ENCODE peak calls at places on chromosomes 7 and 10, in six cellular contexts. C is DMS153, G is iris pigment epithelial cell, R is activated T-cell treated with anti-CD3 and anti-CD28 coated beads for 1 hour, F is astrocyte of the spinal cord, L is AG04450. Z is an unnamed sample.

GRCh38 chr10:94567714-94568520 is 22.3 kb downstream of the HELLS start:
- DNase-seq in C (no peak), G (no peak), R (no peak), F (no peak), L (no peak), Z (no peak)

GRCh38 chr7:158108646-158109293 is 478.9 kb downstream of the PTPRN2 start:
- DNase-seq in C (no peak), G (no peak), R (no peak), F (no peak), L (no peak), Z (no peak)

GRCh38 chr7:1286946-1287628 is 54.4 kb downstream of the UNCX start:
- DNase-seq in C (no peak), G (no peak), R (no peak), F (no peak), L (no peak), Z (no peak)

GRCh38 chr7:105218939-105219770 is 169.6 kb downstream of the SRPK2 start:
- DNase-seq in C (no peak), G (peak; percentile 32), R (no peak), F (peak; percentile 21), L (no peak), Z (no peak)

GRCh38 chr10:84308021-84308420 is 20.4 kb upstream of the CCSER2 start:
- DNase-seq in C (no peak), G (peak; percentile 16), R (no peak), F (no peak), L (no peak), Z (no peak)

GRCh38 chr7:143214789-143215679 is 6.8 kb upstream of the TAS2R40 start:
- DNase-seq in C (peak; percentile 56), G (peak; percentile 80), R (peak; percentile 55), F (peak; percentile 87), L (peak; percentile 71), Z (peak; percentile 39)

GRCh38 chr7:43872401-43873165 is 3.3 kb upstream of the MRPS24 start:
- DNase-seq in C (no peak), G (peak; percentile 85), R (no peak), F (peak; percentile 66), L (peak; percentile 57), Z (no peak)

GRCh38 chr10:77319557-77319956 is 318.1 kb downstream of the KCNMA1 start:
- DNase-seq in C (no peak), G (peak; percentile 63), R (no peak), F (peak; percentile 57), L (no peak), Z (no peak)

GRCh38 chr10:49512121-49512809 is 26.7 kb downstream of the ERCC6 start:
- DNase-seq in C (peak; percentile 36), G (peak; percentile 32), R (no peak), F (peak; percentile 47), L (no peak), Z (no peak)

GRCh38 chr10:120833222-120833928 is 17.8 kb upstream of the WDR11 start:
- DNase-seq in C (no peak), G (no peak), R (no peak), F (no peak), L (no peak), Z (no peak)

GRCh38 chr7:28203498-28204240 is 23.1 kb upstream of the JAZF1 start:
- DNase-seq in C (no peak), G (peak; percentile 70), R (no peak), F (no peak), L (no peak), Z (no peak)

GRCh38 chr7:1503390-1503789 is 799 bp downstream of the INTS1 start:
- DNase-seq in C (no peak), G (no peak), R (no peak), F (no peak), L (no peak), Z (no peak)

GRCh38 chr7:41628926-41629325 is 74.0 kb downstream of the INHBA start:
- DNase-seq in C (no peak), G (peak; percentile 33), R (no peak), F (no peak), L (no peak), Z (no peak)

GRCh38 chr10:4214912-4215311 is 429.9 kb upstream of the KLF6 start:
- DNase-seq in C (no peak), G (no peak), R (no peak), F (no peak), L (no peak), Z (no peak)

GRCh38 chr7:77222065-77222464 is 22.4 kb upstream of the FGL2 start:
- DNase-seq in C (no peak), G (no peak), R (no peak), F (no peak), L (no peak), Z (no peak)

GRCh38 chr10:96457341-96457740 is 56.4 kb downstream of the TLL2 start:
- DNase-seq in C (no peak), G (no peak), R (no peak), F (no peak), L (no peak), Z (no peak)

GRCh38 chr10:17292375-17292774 is 64.3 kb downstream of the VIM start:
- DNase-seq in C (no peak), G (no peak), R (no peak), F (no peak), L (no peak), Z (no peak)

GRCh38 chr10:31961264-31961663 is 32.6 kb upstream of the ARHGAP12 start:
- DNase-seq in C (no peak), G (no peak), R (no peak), F (no peak), L (no peak), Z (no peak)

GRCh38 chr10:61115874-61116273 is 171.9 kb upstream of the RHOBTB1 start:
- DNase-seq in C (no peak), G (no peak), R (no peak), F (no peak), L (no peak), Z (no peak)

GRCh38 chr7:155584763-155585531 is 38.6 kb upstream of the CNPY1 start:
- DNase-seq in C (no peak), G (peak; percentile 55), R (no peak), F (no peak), L (peak; percentile 23), Z (peak; percentile 27)

GRCh38 chr10:60203993-60204618 is 185.6 kb downstream of the ANK3 start:
- DNase-seq in C (no peak), G (peak; percentile 36), R (no peak), F (peak; percentile 41), L (no peak), Z (no peak)

GRCh38 chr10:59905066-59905734 is 1.2 kb downstream of the CCDC6 start:
- DNase-seq in C (no peak), G (peak; percentile 26), R (no peak), F (no peak), L (no peak), Z (no peak)

GRCh38 chr7:41224063-41224763 is 478.7 kb downstream of the INHBA start:
- DNase-seq in C (no peak), G (peak; percentile 68), R (no peak), F (peak; percentile 15), L (no peak), Z (no peak)

GRCh38 chr7:107068156-107068555 is 23.7 kb downstream of the PRKAR2B start:
- DNase-seq in C (no peak), G (peak; percentile 59), R (no peak), F (peak; percentile 12), L (no peak), Z (no peak)

GRCh38 chr10:14552010-14552409 is 221.3 kb upstream of the FRMD4A start:
- DNase-seq in C (no peak), G (no peak), R (no peak), F (no peak), L (no peak), Z (no peak)

GRCh38 chr7:69545175-69545574 is 53.1 kb upstream of the AUTS2 start:
- DNase-seq in C (no peak), G (no peak), R (no peak), F (no peak), L (no peak), Z (no peak)

GRCh38 chr7:2545746-2546425 is 9.4 kb downstream of the BRAT1 start:
- DNase-seq in C (no peak), G (no peak), R (no peak), F (no peak), L (no peak), Z (no peak)

GRCh38 chr7:80216996-80217842 is 82.6 kb downstream of the GNAI1 start:
- DNase-seq in C (no peak), G (no peak), R (no peak), F (no peak), L (no peak), Z (no peak)

GRCh38 chr7:34895202-34895601 is 142.1 kb downstream of the DPY19L1 start:
- DNase-seq in C (no peak), G (no peak), R (no peak), F (no peak), L (no peak), Z (no peak)

GRCh38 chr7:134365341-134366054 is 48.8 kb upstream of the SLC35B4 start:
- DNase-seq in C (no peak), G (peak; percentile 68), R (no peak), F (peak; percentile 10), L (no peak), Z (no peak)

GRCh38 chr7:130400120-130400572 is 19.9 kb downstream of the CPA1 start:
- DNase-seq in C (no peak), G (peak; percentile 44), R (no peak), F (no peak), L (no peak), Z (no peak)

GRCh38 chr10:114683162-114683561 is 25.1 kb upstream of the ABLIM1 start:
- DNase-seq in C (no peak), G (no peak), R (no peak), F (no peak), L (no peak), Z (no peak)

GRCh38 chr7:72080865-72081264 is 331.3 kb downstream of the CALN1 start:
- DNase-seq in C (no peak), G (no peak), R (no peak), F (no peak), L (no peak), Z (no peak)

Z was measured in posterior cingulate gyrus.